ENCODE peak calls at places on chromosomes 4 and X, in four cellular contexts. One of them, this sample, is unnamed.
A peak's percentile ranks its signal among the peaks of the same experiment; 100 is the strongest.

GRCh38 chr4:17109126-17109525 is 210.7 kb upstream of the LDB2 start:
- DNase-seq in IMR-90: no peak
- DNase-seq in mesendoderm: no peak
- DNase-seq in H9: no peak
- DNase-seq in this sample: no peak

GRCh38 chr4:141126769-141127168 is 6.5 kb downstream of the RNF150 start:
- DNase-seq in mesendoderm: no peak
- DNase-seq in IMR-90: peak; percentile 65
- DNase-seq in H9: no peak
- DNase-seq in this sample: no peak

GRCh38 chr4:113222431-113222979 is 173.1 kb downstream of the ANK2 start:
- DNase-seq in IMR-90: peak; percentile 38
- DNase-seq in H9: no peak
- DNase-seq in mesendoderm: no peak
- DNase-seq in this sample: no peak

GRCh38 chrX:57282568-57282967 is 3.9 kb upstream of the FAAH2 start:
- DNase-seq in H9: no peak
- DNase-seq in mesendoderm: peak; percentile 22
- DNase-seq in IMR-90: no peak
- DNase-seq in this sample: no peak

GRCh38 chr4:8143392-8144140 is 15.0 kb downstream of the ABLIM2 start:
- DNase-seq in H9: no peak
- DNase-seq in mesendoderm: peak; percentile 33
- DNase-seq in IMR-90: no peak
- DNase-seq in this sample: no peak

GRCh38 chr4:11765849-11766453 is 337.3 kb upstream of the HS3ST1 start:
- DNase-seq in H9: peak; percentile 32
- DNase-seq in IMR-90: peak; percentile 37
- DNase-seq in mesendoderm: peak; percentile 71
- DNase-seq in this sample: no peak

GRCh38 chr4:173057906-173058305 is 110.7 kb upstream of the GALNT7 start:
- DNase-seq in H9: no peak
- DNase-seq in IMR-90: peak; percentile 12
- DNase-seq in mesendoderm: peak; percentile 18
- DNase-seq in this sample: no peak

GRCh38 chr4:71978192-71978845 is 53.5 kb upstream of the NPFFR2 start:
- DNase-seq in mesendoderm: no peak
- DNase-seq in IMR-90: no peak
- DNase-seq in H9: no peak
- DNase-seq in this sample: no peak

GRCh38 chrX:150504399-150505186 is 63.8 kb upstream of the MTM1 start:
- DNase-seq in H9: no peak
- DNase-seq in mesendoderm: no peak
- DNase-seq in IMR-90: peak; percentile 37
- DNase-seq in this sample: no peak

GRCh38 chrX:114344756-114345155 is 239.1 kb upstream of the HTR2C start:
- DNase-seq in H9: no peak
- DNase-seq in mesendoderm: peak; percentile 65
- DNase-seq in IMR-90: peak; percentile 22
- DNase-seq in this sample: no peak

GRCh38 chr4:70801265-70801809 is 38.4 kb downstream of the GRSF1 start:
- DNase-seq in H9: no peak
- DNase-seq in mesendoderm: no peak
- DNase-seq in IMR-90: no peak
- DNase-seq in this sample: no peak

GRCh38 chr4:102430511-102430910 is 70.6 kb upstream of the NFKB1 start:
- DNase-seq in IMR-90: peak; percentile 16
- DNase-seq in mesendoderm: peak; percentile 40
- DNase-seq in H9: no peak
- DNase-seq in this sample: no peak

GRCh38 chr4:119303587-119304305 is 18.2 kb downstream of the FABP2 start:
- DNase-seq in IMR-90: no peak
- DNase-seq in H9: no peak
- DNase-seq in mesendoderm: no peak
- DNase-seq in this sample: no peak

GRCh38 chr4:164304861-164305260 is 449.1 kb upstream of the SMIM31 start:
- DNase-seq in mesendoderm: no peak
- DNase-seq in IMR-90: no peak
- DNase-seq in H9: no peak
- DNase-seq in this sample: no peak

GRCh38 chrX:9518896-9519295 is 54.0 kb downstream of the TBL1X start:
- DNase-seq in mesendoderm: no peak
- DNase-seq in H9: no peak
- DNase-seq in IMR-90: no peak
- DNase-seq in this sample: no peak

GRCh38 chr4:13963601-13964000 is 336.1 kb upstream of the BOD1L1 start:
- DNase-seq in H9: no peak
- DNase-seq in IMR-90: peak; percentile 16
- DNase-seq in mesendoderm: no peak
- DNase-seq in this sample: no peak

GRCh38 chr4:93317571-93317970 is 511.0 kb upstream of the ATOH1 start:
- DNase-seq in H9: no peak
- DNase-seq in mesendoderm: no peak
- DNase-seq in IMR-90: no peak
- DNase-seq in this sample: no peak

GRCh38 chr4:5724377-5724776 is 13.4 kb downstream of the EVC start:
- DNase-seq in H9: no peak
- DNase-seq in mesendoderm: no peak
- DNase-seq in IMR-90: no peak
- DNase-seq in this sample: no peak

GRCh38 chr4:118865091-118865708 is 23.5 kb upstream of the SYNPO2 start:
- DNase-seq in mesendoderm: peak; percentile 89
- DNase-seq in H9: peak; percentile 77
- DNase-seq in IMR-90: peak; percentile 64
- DNase-seq in this sample: no peak

GRCh38 chr4:23942491-23942890 is 52.6 kb upstream of the PPARGC1A start:
- DNase-seq in H9: no peak
- DNase-seq in IMR-90: no peak
- DNase-seq in mesendoderm: no peak
- DNase-seq in this sample: no peak

GRCh38 chrX:66622209-66622608 is 16.7 kb downstream of the EDA2R start:
- DNase-seq in H9: no peak
- DNase-seq in mesendoderm: no peak
- DNase-seq in IMR-90: peak; percentile 42
- DNase-seq in this sample: no peak

GRCh38 chrX:130110379-130111219 is at the start of gene ELF4:
- DNase-seq in IMR-90: peak; percentile 37
- DNase-seq in H9: no peak
- DNase-seq in mesendoderm: peak; percentile 45
- DNase-seq in this sample: no peak

GRCh38 chr4:135732448-135732847 is 1530.9 kb upstream of the PABPC4L start:
- DNase-seq in H9: no peak
- DNase-seq in IMR-90: no peak
- DNase-seq in mesendoderm: no peak
- DNase-seq in this sample: no peak

GRCh38 chr4:135739354-135739753 is 1537.8 kb upstream of the PABPC4L start:
- DNase-seq in IMR-90: no peak
- DNase-seq in H9: no peak
- DNase-seq in mesendoderm: no peak
- DNase-seq in this sample: no peak

GRCh38 chr4:135731681-135732080 is 1530.1 kb upstream of the PABPC4L start:
- DNase-seq in IMR-90: no peak
- DNase-seq in H9: no peak
- DNase-seq in mesendoderm: no peak
- DNase-seq in this sample: no peak

DNA sequence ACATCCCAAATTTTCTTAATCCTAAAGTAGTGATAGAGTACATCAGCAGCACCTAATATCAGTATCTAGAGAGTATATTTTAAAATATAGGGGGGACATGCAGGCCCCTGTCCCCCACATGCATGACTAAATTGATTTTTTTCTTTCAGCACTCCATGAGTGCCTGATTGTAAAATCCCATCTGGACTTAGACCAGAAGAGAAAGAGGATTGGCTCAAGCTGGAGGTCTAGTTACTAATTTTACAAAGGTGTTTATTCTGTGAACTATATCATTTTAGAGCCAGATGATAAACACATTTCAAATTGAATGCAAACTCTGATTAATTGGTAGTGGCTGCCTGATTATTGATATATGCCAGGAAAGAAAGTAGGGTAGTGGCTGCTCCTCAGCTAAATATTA is 1534.0 kb upstream of the PABPC4L start:
- DNase-seq in IMR-90: no peak
- DNase-seq in mesendoderm: no peak
- DNase-seq in H9: no peak
- DNase-seq in this sample: no peak
- H4K5ac ChIP-seq in IMR-90: no peak overlapping the region
- H4K5ac ChIP-seq in mesendoderm: no peak overlapping the region
- H4K5ac ChIP-seq in H9: no peak overlapping the region
- H4K5ac ChIP-seq in this sample: no peak overlapping the region

DNA sequence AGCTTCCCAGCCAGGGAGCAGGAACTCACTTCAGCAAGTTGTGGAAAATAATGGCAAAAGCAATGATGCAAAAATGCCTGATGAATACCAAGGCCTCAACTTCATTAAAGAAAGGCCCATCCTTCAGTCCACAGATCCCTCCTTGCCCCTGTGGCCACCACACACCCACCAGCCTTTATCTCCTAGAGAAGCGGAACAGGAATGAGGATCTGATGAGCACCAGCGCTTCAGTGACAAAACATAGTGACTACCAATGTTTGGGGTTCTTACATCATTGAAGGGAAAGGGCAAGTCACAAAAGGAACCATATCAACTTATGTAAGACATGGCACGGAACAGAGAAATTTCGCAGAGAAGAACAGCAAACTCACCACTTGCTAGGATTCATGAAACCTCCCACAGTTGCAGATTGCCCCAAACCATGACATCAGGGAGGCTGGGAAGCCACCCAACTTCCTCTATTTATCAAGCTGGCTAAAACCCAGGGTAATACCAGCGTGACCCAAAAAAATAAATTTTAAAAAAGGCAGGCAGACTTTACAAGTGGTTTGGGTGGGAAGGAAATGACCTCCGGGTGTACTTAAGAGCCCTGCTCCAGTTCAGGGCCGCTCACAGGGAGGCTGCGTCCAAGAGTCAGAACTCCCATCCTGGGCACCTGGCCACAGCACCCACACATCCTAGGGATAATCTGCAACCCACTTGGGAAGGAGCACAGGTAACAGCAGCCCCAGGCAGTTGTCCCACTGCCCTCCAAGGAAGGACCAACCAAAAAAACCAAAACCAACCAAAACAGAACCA is 36.1 kb downstream of the ADGRG2 start:
- DNase-seq in mesendoderm: no peak
- DNase-seq in H9: no peak
- DNase-seq in IMR-90: no peak
- DNase-seq in this sample: no peak
- H4K5ac ChIP-seq in mesendoderm: no peak overlapping the region
- H4K5ac ChIP-seq in H9: no peak overlapping the region
- H4K5ac ChIP-seq in IMR-90: no peak overlapping the region
- H4K5ac ChIP-seq in this sample: no peak overlapping the region

GRCh38 chr4:10593130-10593529 is 91.4 kb downstream of the CLNK start:
- DNase-seq in IMR-90: no peak
- DNase-seq in H9: peak; percentile 68
- DNase-seq in mesendoderm: peak; percentile 72
- DNase-seq in this sample: no peak
- H4K5ac ChIP-seq in IMR-90: no peak overlapping the region
- H4K5ac ChIP-seq in H9: no peak overlapping the region
- H4K5ac ChIP-seq in mesendoderm: no peak overlapping the region
- H4K5ac ChIP-seq in this sample: no peak overlapping the region

GRCh38 chr4:107691378-107691777 is 28.7 kb downstream of the PAPSS1 start:
- DNase-seq in H9: no peak
- DNase-seq in IMR-90: no peak
- DNase-seq in mesendoderm: no peak
- DNase-seq in this sample: no peak
- H4K5ac ChIP-seq in H9: no peak overlapping the region
- H4K5ac ChIP-seq in IMR-90: no peak overlapping the region
- H4K5ac ChIP-seq in mesendoderm: no peak overlapping the region
- H4K5ac ChIP-seq in this sample: no peak overlapping the region

DNA sequence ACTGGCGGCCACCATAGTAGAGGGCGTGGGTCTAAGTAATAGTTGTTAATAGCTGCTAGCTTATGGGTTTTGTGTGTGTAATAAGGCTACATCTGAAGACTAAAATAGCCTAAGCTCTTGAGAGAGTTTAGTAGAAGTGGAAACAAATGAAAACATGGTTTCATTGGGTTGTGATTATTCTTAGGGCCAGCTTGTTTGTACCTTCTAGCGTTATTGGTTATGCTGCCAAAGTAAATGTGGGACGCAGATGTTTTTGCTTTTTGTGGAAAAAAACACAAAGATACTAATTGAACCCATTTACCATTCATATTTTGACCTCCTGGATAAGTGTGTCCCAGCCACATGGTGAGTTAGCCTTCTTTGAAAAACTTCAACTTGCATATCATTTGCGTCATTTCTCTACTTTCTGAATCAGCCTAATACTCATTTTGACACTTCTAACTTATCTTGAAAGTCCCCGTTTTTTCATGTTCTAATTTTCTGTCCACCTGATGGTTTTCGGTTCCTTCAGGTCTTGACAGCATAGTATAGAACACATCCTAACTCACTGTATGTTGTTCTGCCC is 305.3 kb downstream of the FRMPD4 start:
- DNase-seq in H9: no peak
- DNase-seq in mesendoderm: no peak
- DNase-seq in IMR-90: no peak
- DNase-seq in this sample: no peak
- H4K5ac ChIP-seq in H9: no peak overlapping the region
- H4K5ac ChIP-seq in mesendoderm: no peak overlapping the region
- H4K5ac ChIP-seq in IMR-90: no peak overlapping the region
- H4K5ac ChIP-seq in this sample: no peak overlapping the region

GRCh38 chr4:186225848-186226247 is 1.5 kb upstream of the KLKB1 start:
- DNase-seq in H9: no peak
- DNase-seq in mesendoderm: no peak
- DNase-seq in IMR-90: no peak
- DNase-seq in this sample: no peak
- H4K5ac ChIP-seq in H9: no peak overlapping the region
- H4K5ac ChIP-seq in mesendoderm: no peak overlapping the region
- H4K5ac ChIP-seq in IMR-90: no peak overlapping the region
- H4K5ac ChIP-seq in this sample: no peak overlapping the region

GRCh38 chrX:149455934-149456333 is 49.2 kb downstream of the IDS start:
- DNase-seq in IMR-90: no peak
- DNase-seq in H9: no peak
- DNase-seq in mesendoderm: no peak
- DNase-seq in this sample: no peak
- H4K5ac ChIP-seq in IMR-90: no peak overlapping the region
- H4K5ac ChIP-seq in H9: no peak overlapping the region
- H4K5ac ChIP-seq in mesendoderm: no peak overlapping the region
- H4K5ac ChIP-seq in this sample: no peak overlapping the region